ENCODE peak calls at places on chromosomes 12 and 14, in nine cellular contexts. K is lower lobe of right lung, H is endothelial cell of umbilical vein, J is GM23338, S is HCT116, E is cardiac fibroblast, I is choroid plexus epithelial cell, U is heart left ventricle, V is astrocyte of the cerebellum. F is an unnamed sample.

GRCh38 chr14:63800651-63801385 is 52.0 kb upstream of the SYNE2 start:
- DNase-seq in H (no peak), E (peak; percentile 47), U (no peak), K (no peak), S (no peak), V (no peak), J (no peak), I (peak; percentile 51), F (no peak)

GRCh38 chr12:17357396-17357795 is 732.6 kb downstream of the RERGL start:
- DNase-seq in S (no peak), J (no peak), V (no peak), H (no peak), U (no peak), I (no peak), K (no peak), E (no peak), F (no peak)

GRCh38 chr14:68757618-68758081 is 35.2 kb downstream of the ZFP36L1 start:
- DNase-seq in I (peak; percentile 33), J (no peak), E (peak; percentile 35), H (no peak), K (peak; percentile 71), V (no peak), U (peak; percentile 48), S (no peak), F (no peak)

GRCh38 chr12:93019240-93019910 is 90.3 kb upstream of the EEA1 start:
- DNase-seq in H (no peak), V (no peak), U (no peak), I (no peak), K (no peak), S (no peak), E (no peak), J (no peak), F (no peak)

GRCh38 chr12:124508323-124509096 is 58.9 kb downstream of the NCOR2 start:
- DNase-seq in V (no peak), S (no peak), U (no peak), H (no peak), J (no peak), I (peak; percentile 39), K (no peak), E (peak; percentile 31), F (no peak)

GRCh38 chr12:19382111-19382526 is 57.2 kb upstream of the AEBP2 start:
- DNase-seq in K (no peak), V (peak; percentile 55), U (no peak), S (no peak), H (peak; percentile 65), E (peak; percentile 92), J (peak; percentile 57), I (peak; percentile 94), F (peak; percentile 16)

GRCh38 chr12:131598717-131599116 is 112.2 kb upstream of the SFSWAP start:
- DNase-seq in E (no peak), U (no peak), V (no peak), H (no peak), S (no peak), J (peak; percentile 40), I (no peak), K (no peak), F (no peak)

GRCh38 chr14:90940318-90940962 is 120.0 kb downstream of the RPS6KA5 start:
- DNase-seq in H (no peak), J (no peak), S (no peak), U (no peak), E (no peak), I (no peak), K (no peak), V (no peak), F (no peak)

GRCh38 chr12:107319536-107320030 is 226.2 kb upstream of the CRY1 start:
- DNase-seq in U (no peak), V (no peak), H (no peak), E (no peak), S (no peak), K (no peak), J (no peak), I (no peak), F (no peak)

GRCh38 chr12:46550266-46550879 is 177.8 kb upstream of the SLC38A2 start:
- DNase-seq in V (no peak), S (no peak), I (no peak), H (no peak), U (no peak), K (no peak), E (no peak), J (no peak), F (no peak)

GRCh38 chr12:114628199-114628598 is 55.8 kb downstream of the TBX3 start:
- DNase-seq in V (no peak), U (no peak), K (no peak), E (no peak), J (no peak), I (no peak), S (no peak), H (no peak), F (no peak)

GRCh38 chr12:3323002-3323685 is 167.9 kb upstream of the PRMT8 start:
- DNase-seq in I (no peak), H (no peak), V (no peak), U (no peak), E (no peak), K (peak; percentile 29), J (no peak), S (no peak), F (no peak)

GRCh38 chr12:29505078-29505477 is 7.6 kb upstream of the OVCH1 start:
- DNase-seq in V (no peak), S (no peak), E (no peak), K (no peak), U (no peak), J (no peak), I (no peak), H (no peak), F (no peak)

DNA sequence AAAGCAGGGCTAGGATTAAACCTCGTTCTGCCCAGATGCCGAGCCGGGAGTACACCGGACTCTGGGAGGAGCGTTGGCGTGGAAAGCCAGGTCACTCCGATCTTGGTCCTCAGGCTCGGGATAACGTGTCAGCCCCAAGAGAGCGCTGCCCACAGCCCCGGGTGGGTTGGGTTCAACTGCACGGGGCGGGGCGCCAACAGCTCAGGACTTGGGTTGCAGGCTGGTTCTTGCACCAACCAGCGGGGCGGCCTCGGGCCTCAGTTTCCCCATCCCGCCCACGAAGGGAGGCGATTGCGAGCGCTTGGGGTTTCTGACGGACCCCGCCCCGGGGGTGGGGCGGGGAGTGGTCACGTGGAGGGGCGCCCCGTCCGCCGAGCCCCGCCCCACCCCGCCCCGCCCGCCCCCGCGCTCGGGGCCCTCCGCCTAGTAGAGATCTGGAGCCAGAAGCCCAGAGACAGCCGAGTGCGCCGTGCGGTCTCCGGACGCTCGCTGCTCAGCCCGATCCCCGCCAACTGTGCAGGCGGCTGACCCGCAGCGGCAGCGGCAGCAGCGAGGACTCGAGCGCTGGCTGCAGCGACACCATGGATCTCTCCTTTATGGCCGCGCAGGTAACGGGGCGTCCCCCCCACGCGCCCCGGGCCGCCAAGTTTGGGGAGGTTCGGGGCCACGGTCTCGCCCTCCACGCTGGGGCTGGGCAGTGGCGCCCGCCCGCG is at the start of gene C14orf132:
- DNase-seq in E (peak; percentile 29), J (peak; percentile 77), I (peak; percentile 62), K (peak; percentile 79), S (peak; percentile 18), V (no peak), U (peak; percentile 71), H (peak; percentile 33), F (peak; percentile 89)
- H3K4me3 ChIP-seq in E (peak within 1 kb of the TSS; percentile 73), J (peak within 1 kb of the TSS; percentile 83), I (peak within 1 kb of the TSS; percentile 90), K (peak within 1 kb of the TSS; percentile 87), S (peak within 1 kb of the TSS; percentile 63), V (peak within 1 kb of the TSS; percentile 75), U (peak within 1 kb of the TSS; percentile 67), H (peak within 1 kb of the TSS; percentile 41), F (peak within 1 kb of the TSS; percentile 83)

GRCh38 chr14:72060460-72060859 is 128.2 kb downstream of the RGS6 start:
- DNase-seq in U (no peak), J (no peak), S (no peak), V (no peak), E (no peak), H (no peak), K (no peak), I (no peak), F (no peak)

GRCh38 chr14:72064501-72064900 is 132.3 kb downstream of the RGS6 start:
- DNase-seq in U (no peak), E (no peak), I (no peak), S (no peak), V (no peak), J (no peak), H (no peak), K (no peak), F (no peak)

GRCh38 chr14:72063761-72064282 is 131.6 kb downstream of the RGS6 start:
- DNase-seq in K (no peak), J (no peak), E (no peak), I (no peak), U (no peak), S (no peak), V (no peak), H (no peak), F (no peak)

GRCh38 chr14:72060917-72061316 is 128.7 kb downstream of the RGS6 start:
- DNase-seq in K (no peak), I (no peak), E (no peak), J (no peak), H (no peak), U (no peak), V (no peak), S (no peak), F (no peak)

GRCh38 chr14:72061718-72062117 is 129.5 kb downstream of the RGS6 start:
- DNase-seq in I (no peak), J (no peak), S (no peak), V (no peak), K (no peak), E (no peak), U (no peak), H (no peak), F (no peak)
- TF ChIP-seq CTCF in I (no peak), J (no peak), S (no peak), V (no peak), K (no peak), E (no peak), U (no peak), H (no peak), F (no peak)

GRCh38 chr12:97047361-97047760 is 140.3 kb downstream of the NEDD1 start:
- DNase-seq in H (no peak), K (no peak), U (no peak), V (no peak), J (no peak), E (no peak), S (no peak), I (no peak), F (no peak)

GRCh38 chr12:97046901-97047300 is 139.8 kb downstream of the NEDD1 start:
- DNase-seq in S (no peak), V (no peak), I (no peak), J (no peak), E (no peak), H (no peak), K (no peak), U (no peak), F (no peak)

GRCh38 chr12:97048421-97049035 is 141.5 kb downstream of the NEDD1 start:
- DNase-seq in V (no peak), H (no peak), S (no peak), K (no peak), E (no peak), U (no peak), I (no peak), J (no peak), F (no peak)
- H3K4me3 ChIP-seq in V (no peak overlapping the region), H (no peak overlapping the region), S (no peak overlapping the region), K (no peak overlapping the region), E (no peak overlapping the region), U (no peak overlapping the region), I (no peak overlapping the region), J (no peak overlapping the region), F (no peak overlapping the region)

DNA sequence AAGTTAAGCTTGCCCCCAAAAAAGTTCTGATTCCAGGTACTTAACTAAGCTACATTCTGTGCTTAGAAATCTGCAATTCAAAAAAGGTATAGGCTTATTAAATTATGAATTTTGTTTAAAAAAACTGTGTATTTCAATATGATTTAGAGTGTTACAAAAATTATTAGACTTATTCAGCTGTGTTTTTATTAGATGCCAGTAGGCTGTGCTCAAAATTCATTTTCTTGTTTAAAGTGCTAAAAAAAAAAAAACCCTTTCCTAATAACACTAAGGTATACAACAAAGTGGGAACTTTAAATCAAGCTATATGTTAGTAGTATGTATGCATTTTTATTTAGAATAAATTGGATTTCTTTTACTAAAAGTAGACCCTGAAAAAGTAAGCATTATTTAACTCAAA is 25.0 kb downstream of the LRRC9 start:
- DNase-seq in U (no peak), E (no peak), V (no peak), J (no peak), S (no peak), I (no peak), H (no peak), K (no peak), F (no peak)
- TF ChIP-seq CTCF in U (no peak), E (no peak), V (no peak), J (no peak), S (no peak), I (no peak), H (no peak), K (no peak), F (no peak)

F was measured in upper lobe of right lung.